ENCODE peak calls at places on chromosome 6, in seven cellular contexts. M is suprapubic skin, H is stomach, Z is WTC11, I is right lobe of liver, O is lower lobe of right lung, L is pancreas. K is an unnamed sample.

GRCh38 chr6:104003803-104004516 is 855.8 kb downstream of the HACE1 start:
- DNase-seq in M (no peak), H (no peak), Z (no peak), I (no peak), O (no peak), L (no peak), K (no peak)

GRCh38 chr6:157089258-157089657 is 234.1 kb downstream of the TMEM242 start:
- DNase-seq in M (no peak), H (no peak), Z (peak; percentile 70), I (no peak), O (no peak), L (no peak), K (no peak)

GRCh38 chr6:108732101-108732870 is 115.9 kb upstream of the ARMC2 start:
- DNase-seq in M (peak; percentile 63), H (peak; percentile 63), Z (no peak), I (no peak), O (no peak), L (no peak), K (no peak)

GRCh38 chr6:113352029-113352801 is 504.9 kb upstream of the MARCKS start:
- DNase-seq in M (no peak), H (peak; percentile 55), Z (no peak), I (no peak), O (no peak), L (no peak), K (no peak)

GRCh38 chr6:22766979-22767378 is 197.6 kb downstream of the HDGFL1 start:
- DNase-seq in M (no peak), H (no peak), Z (no peak), I (no peak), O (no peak), L (no peak), K (no peak)

GRCh38 chr6:13573669-13574110 is 711 bp upstream of the SIRT5 start:
- DNase-seq in M (no peak), H (peak; percentile 35), Z (no peak), I (peak; percentile 42), O (peak; percentile 61), L (peak; percentile 53), K (no peak)

GRCh38 chr6:8392569-8392968 is 42.8 kb downstream of the SLC35B3 start:
- DNase-seq in M (no peak), H (no peak), Z (no peak), I (no peak), O (no peak), L (no peak), K (no peak)

GRCh38 chr6:34595332-34596090 is 39.4 kb upstream of the SPDEF start:
- DNase-seq in M (no peak), H (no peak), Z (no peak), I (no peak), O (no peak), L (no peak), K (no peak)

DNA sequence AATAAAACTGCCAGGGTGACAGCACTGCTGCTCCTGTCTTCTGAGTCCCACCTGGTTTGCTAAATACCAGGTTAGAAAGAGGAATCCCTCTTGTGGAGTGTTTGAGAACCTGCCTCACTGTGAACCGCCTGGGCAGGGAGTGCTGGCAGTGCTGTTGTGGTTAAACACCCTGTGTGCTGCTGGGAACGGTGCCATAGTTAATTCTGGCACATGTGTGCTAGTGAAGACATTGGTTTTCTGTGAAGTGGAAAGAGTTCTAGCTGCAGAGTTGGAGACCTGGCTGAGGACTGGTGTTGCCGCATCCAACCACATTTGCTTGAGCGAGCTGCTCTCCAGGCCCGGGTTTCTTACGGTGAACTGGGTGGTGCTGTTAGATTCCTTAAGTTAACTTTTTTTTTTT is 72.7 kb downstream of the IGF2R start:
- DNase-seq in M (no peak), H (peak; percentile 83), Z (no peak), I (peak; percentile 82), O (peak; percentile 77), L (peak; percentile 75), K (no peak)
- TF ChIP-seq CTCF in M (peak; percentile 41), H (peak; percentile 31), Z (no peak), I (peak; percentile 55), O (no peak), L (no peak), K (peak; percentile 70)

DNA sequence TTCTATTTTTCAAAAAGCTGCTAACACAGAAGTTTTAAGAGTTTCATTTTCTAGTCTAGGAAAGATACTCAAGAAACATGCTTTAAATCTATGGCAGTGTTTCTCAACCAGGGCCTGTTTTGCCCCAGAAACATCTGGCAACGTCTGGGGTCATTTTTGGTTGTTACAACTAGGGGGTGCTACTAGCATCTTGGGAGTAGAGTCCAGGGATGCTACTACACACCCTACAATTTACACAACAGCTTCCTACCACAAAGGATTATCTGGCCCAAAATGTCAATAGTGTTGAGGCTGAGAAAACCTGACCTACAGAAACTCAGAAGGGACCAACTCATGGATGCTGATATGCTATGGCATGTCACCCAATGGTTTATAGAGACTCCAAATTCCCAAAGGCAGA is 24.4 kb downstream of the SERAC1 start:
- DNase-seq in M (no peak), H (no peak), Z (peak; percentile 36), I (no peak), O (no peak), L (no peak), K (no peak)
- TF ChIP-seq CTCF in M (no peak), H (no peak), Z (peak; percentile 27), I (peak; percentile 13), O (peak; percentile 8), L (no peak), K (peak; percentile 47)

GRCh38 chr6:133368664-133369063 is 127.5 kb downstream of the EYA4 start:
- DNase-seq in M (no peak), H (no peak), Z (no peak), I (no peak), O (no peak), L (no peak), K (no peak)
- TF ChIP-seq CTCF in M (no peak), H (no peak), Z (no peak), I (no peak), O (no peak), L (no peak), K (no peak)

GRCh38 chr6:150925655-150925928 is 60.1 kb downstream of the MTHFD1L start:
- DNase-seq in M (no peak), H (no peak), Z (no peak), I (no peak), O (no peak), L (no peak), K (no peak)

GRCh38 chr6:150929403-150929802 is 63.9 kb downstream of the MTHFD1L start:
- DNase-seq in M (no peak), H (no peak), Z (no peak), I (no peak), O (no peak), L (no peak), K (no peak)

GRCh38 chr6:150930816-150931215 is 65.3 kb downstream of the MTHFD1L start:
- DNase-seq in M (no peak), H (no peak), Z (no peak), I (no peak), O (no peak), L (no peak), K (no peak)

GRCh38 chr6:150924808-150925654 is 59.5 kb downstream of the MTHFD1L start:
- DNase-seq in M (no peak), H (no peak), Z (no peak), I (no peak), O (no peak), L (no peak), K (no peak)

DNA sequence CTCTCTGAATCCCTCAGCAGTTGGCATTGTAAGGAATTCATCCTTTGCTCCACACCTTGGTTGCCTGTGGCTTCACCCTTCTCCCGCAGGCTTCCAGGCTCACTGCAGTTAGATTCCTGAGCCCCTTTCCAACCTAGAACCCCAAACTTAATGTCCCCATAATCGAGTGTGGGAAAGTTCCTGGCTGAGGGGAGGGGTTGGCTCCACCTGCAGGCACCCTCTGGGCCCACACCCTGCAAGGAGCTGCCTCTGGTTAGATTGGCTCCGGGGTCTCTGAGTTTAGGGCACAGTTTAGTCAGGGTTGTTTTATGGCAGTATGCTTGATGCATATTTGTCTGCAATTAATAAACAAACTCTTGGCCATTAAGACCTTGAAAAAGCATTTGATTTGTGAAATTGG is 63.4 kb downstream of the MTHFD1L start:
- DNase-seq in M (no peak), H (no peak), Z (peak; percentile 39), I (no peak), O (no peak), L (no peak), K (no peak)
- TF ChIP-seq CTCF in M (no peak), H (no peak), Z (no peak), I (no peak), O (no peak), L (no peak), K (peak; percentile 59)

DNA sequence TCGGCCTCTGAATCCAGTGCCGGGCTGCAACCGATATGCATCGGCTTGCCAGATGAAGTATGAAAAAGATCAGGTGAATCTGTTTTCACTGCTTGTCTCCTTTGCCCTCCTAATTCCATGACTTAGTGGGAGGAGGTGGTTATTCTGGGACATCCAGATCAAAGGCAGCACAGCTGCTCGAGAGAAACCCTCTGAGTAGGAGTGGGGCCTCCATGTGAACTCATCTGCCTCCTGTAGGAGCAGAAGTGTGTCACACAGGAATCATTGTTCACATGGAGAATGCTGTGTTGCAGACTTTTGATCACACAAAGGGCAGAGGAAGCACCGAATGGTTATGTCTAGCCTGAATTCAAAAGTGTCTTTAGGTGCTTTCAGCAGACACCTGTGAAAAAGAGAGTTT is 73.1 kb upstream of the SLC22A1 start:
- DNase-seq in M (no peak), H (no peak), Z (no peak), I (no peak), O (no peak), L (no peak), K (no peak)
- TF ChIP-seq CTCF in M (no peak), H (no peak), Z (no peak), I (no peak), O (no peak), L (no peak), K (no peak)

GRCh38 chr6:129667034-129667433 is 42.9 kb downstream of the ARHGAP18 start:
- DNase-seq in M (no peak), H (no peak), Z (no peak), I (no peak), O (no peak), L (no peak), K (no peak)
- TF ChIP-seq CTCF in M (no peak), H (no peak), Z (no peak), I (no peak), O (no peak), L (no peak), K (peak; percentile 76)

GRCh38 chr6:82270791-82271392 is 23.3 kb upstream of the IBTK start:
- DNase-seq in M (no peak), H (no peak), Z (no peak), I (no peak), O (no peak), L (no peak), K (no peak)
- TF ChIP-seq CTCF in M (peak; percentile 26), H (peak; percentile 51), Z (peak; percentile 36), I (peak; percentile 71), O (peak; percentile 62), L (peak; percentile 46), K (peak; percentile 94)

GRCh38 chr6:117840541-117840983 is 66.5 kb upstream of the SLC35F1 start:
- DNase-seq in M (no peak), H (no peak), Z (no peak), I (no peak), O (no peak), L (no peak), K (no peak)
- TF ChIP-seq CTCF in M (no peak), H (no peak), Z (peak; percentile 55), I (peak; percentile 16), O (peak; percentile 24), L (no peak), K (peak; percentile 81)